ENCODE peak calls at places on chromosomes 5 and 9, in four cellular contexts. P is uterus; A is astrocyte of the spinal cord; G is stimulated activated CD4-positive, alpha-beta T cell treated with anti-CD3 and anti-CD28 coated beads, Interleukin-4, amount 100 ng/mL, for 1 hour. F is an unnamed sample.

GRCh38 chr5:104815212-104815611 is 1252.6 kb upstream of the NUDT12 start:
- DNase-seq in P (no peak), A (no peak), G (no peak), F (no peak)

GRCh38 chr9:69027355-69028097 is 8.0 kb upstream of the FXN start:
- DNase-seq in P (no peak), A (peak), G (no peak), F (peak)

GRCh38 chr5:157335534-157336422 is 69.9 kb downstream of the CYFIP2 start:
- DNase-seq in P (no peak), A (peak), G (no peak), F (no peak)

GRCh38 chr5:172002310-172002709 is 4.1 kb downstream of the FBXW11 start:
- DNase-seq in P (no peak), A (peak), G (no peak), F (no peak)

GRCh38 chr5:126359884-126360283 is 63.3 kb upstream of the GRAMD2B start:
- DNase-seq in P (no peak), A (no peak), G (no peak), F (no peak)

GRCh38 chr5:32628049-32628803 is 42.9 kb downstream of the SUB1 start:
- DNase-seq in P (no peak), A (no peak), G (no peak), F (peak)

GRCh38 chr5:147455822-147456221 is 54.0 kb downstream of the DPYSL3 start:
- DNase-seq in P (no peak), A (no peak), G (no peak), F (no peak)

GRCh38 chr5:172637122-172637580 is 3.9 kb upstream of the NEURL1B start:
- DNase-seq in P (peak), A (no peak), G (no peak), F (no peak)

GRCh38 chr9:80028501-80028900 is 456.7 kb downstream of the TLE4 start:
- DNase-seq in P (no peak), A (no peak), G (no peak), F (no peak)

GRCh38 chr9:134694368-134694665 is 52.7 kb downstream of the COL5A1 start:
- DNase-seq in P (no peak), A (no peak), G (no peak), F (no peak)

GRCh38 chr9:128998462-128998861 is 29.7 kb downstream of the SH3GLB2 start:
- DNase-seq in P (no peak), A (no peak), G (no peak), F (no peak)